ENCODE peak calls at places on chromosomes 3 and 15, in five cellular contexts. L is H9, R is neuronal stem cell, S is H1, B is trophoblast cell. X is an unnamed sample.
A peak's percentile ranks its signal among the peaks of the same experiment; 100 is the strongest.

GRCh38 chr15:27885226-27885625 is 213.9 kb downstream of the OCA2 start:
- DNase-seq in S (no peak), L (no peak), B (no peak), R (no peak), X (no peak)

GRCh38 chr3:177602601-177603136 is 405.4 kb upstream of the TBL1XR1 start:
- DNase-seq in S (no peak), B (no peak), R (no peak), L (no peak), X (peak; percentile 41)

GRCh38 chr3:15323063-15323462 is 9.3 kb downstream of the SH3BP5 start:
- DNase-seq in B (no peak), S (no peak), L (no peak), R (no peak), X (no peak)

GRCh38 chr3:55570361-55570760 is 83.3 kb upstream of the WNT5A start:
- DNase-seq in L (no peak), B (no peak), R (no peak), S (no peak), X (peak; percentile 83)

GRCh38 chr3:37032961-37033360 is 39.6 kb downstream of the MLH1 start:
- DNase-seq in L (no peak), R (no peak), S (no peak), B (no peak), X (no peak)

GRCh38 chr3:43531835-43532234 is 90.0 kb downstream of the ANO10 start:
- DNase-seq in R (no peak), L (no peak), B (no peak), S (no peak), X (peak; percentile 20)

GRCh38 chr3:121736112-121736511 is 13.4 kb downstream of the GOLGB1 start:
- DNase-seq in S (no peak), R (no peak), L (no peak), B (no peak), X (no peak)

GRCh38 chr3:61832375-61833229 is 271.2 kb downstream of the PTPRG start:
- DNase-seq in B (no peak), S (no peak), R (no peak), L (no peak), X (no peak)

GRCh38 chr3:33278106-33278672 is 947 bp downstream of the FBXL2 start:
- DNase-seq in S (no peak), R (no peak), L (no peak), B (no peak), X (peak; percentile 18)

GRCh38 chr3:159189994-159190669 is 388.3 kb downstream of the MFSD1 start:
- DNase-seq in S (no peak), B (no peak), L (no peak), R (no peak), X (peak; percentile 60)

GRCh38 chr15:87752250-87752951 is 504.1 kb downstream of the NTRK3 start:
- DNase-seq in B (no peak), L (no peak), R (no peak), S (no peak), X (peak; percentile 69)

GRCh38 chr3:179464296-179465092 is 13.2 kb upstream of the GNB4 start:
- DNase-seq in L (no peak), R (no peak), B (peak; percentile 50), S (no peak), X (no peak)

DNA sequence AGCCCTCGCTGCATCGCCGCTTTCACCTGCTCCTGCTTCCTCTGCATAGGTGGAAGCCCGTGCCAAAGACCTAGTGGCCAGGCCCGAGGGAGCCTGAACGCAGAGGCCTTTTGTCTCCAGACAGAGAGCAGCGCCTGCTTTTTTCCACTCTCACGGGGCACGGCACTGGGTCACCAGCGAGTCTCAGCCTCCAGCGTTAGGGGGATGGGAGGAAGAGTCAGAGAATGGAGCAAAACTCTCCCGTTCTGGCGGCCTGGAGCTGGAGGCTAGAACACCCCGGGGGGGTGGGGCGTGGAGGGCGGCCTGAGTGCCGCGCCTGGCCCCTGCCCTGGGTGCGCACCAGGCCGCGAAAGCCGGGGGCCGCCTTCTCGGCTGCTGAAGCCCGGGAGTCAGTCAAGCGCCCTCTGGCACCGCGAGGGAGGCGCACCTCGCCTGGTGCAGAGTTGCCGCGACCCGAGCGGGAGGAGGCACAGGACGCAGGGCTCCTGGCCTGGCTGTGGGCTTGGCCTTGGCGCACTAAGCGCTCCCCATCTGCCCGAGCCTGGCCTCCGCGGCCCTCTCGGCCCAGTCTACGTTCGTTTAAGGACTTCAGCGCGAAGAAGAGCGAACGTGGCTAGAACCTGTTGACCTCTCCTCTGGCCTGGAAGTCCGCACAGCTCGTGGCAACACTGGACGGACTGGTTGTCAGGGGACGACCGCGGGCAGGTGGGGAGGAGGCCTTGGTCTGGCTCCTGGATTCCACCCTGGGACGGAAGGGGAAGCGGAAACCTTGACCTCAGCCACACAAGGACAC is 21.5 kb downstream of the NR2F2 start:
- DNase-seq in L (peak; percentile 71), R (no peak), S (peak; percentile 69), B (no peak), X (peak; percentile 68)
- H3K4me1 ChIP-seq in L (no peaks in the 10 kb centered on the region), R (peaks cover 27% of the 10 kb centered on the region), S (peaks cover 25% of the 10 kb centered on the region), B (peaks cover 24% of the 10 kb centered on the region), X (peaks cover 43% of the 10 kb centered on the region)

GRCh38 chr3:188148318-188148717 is 5.6 kb upstream of the LPP start:
- DNase-seq in R (no peak), L (no peak), S (no peak), B (no peak), X (no peak)

GRCh38 chr3:188147782-188148181 is 6.2 kb upstream of the LPP start:
- DNase-seq in R (no peak), L (no peak), B (no peak), S (no peak), X (no peak)

GRCh38 chr3:188149587-188149986 is 4.4 kb upstream of the LPP start:
- DNase-seq in L (no peak), S (no peak), B (no peak), R (no peak), X (no peak)

GRCh38 chr3:188150982-188151381 is 3.0 kb upstream of the LPP start:
- DNase-seq in R (no peak), L (no peak), S (no peak), B (no peak), X (no peak)

GRCh38 chr3:188146219-188146618 is 7.7 kb upstream of the LPP start:
- DNase-seq in R (no peak), S (no peak), L (no peak), B (no peak), X (no peak)
- H2BK12ac ChIP-seq in R (no peak overlapping the region), S (no peak overlapping the region), L (no peak overlapping the region), B (no peak overlapping the region), X (no peak overlapping the region)

DNA sequence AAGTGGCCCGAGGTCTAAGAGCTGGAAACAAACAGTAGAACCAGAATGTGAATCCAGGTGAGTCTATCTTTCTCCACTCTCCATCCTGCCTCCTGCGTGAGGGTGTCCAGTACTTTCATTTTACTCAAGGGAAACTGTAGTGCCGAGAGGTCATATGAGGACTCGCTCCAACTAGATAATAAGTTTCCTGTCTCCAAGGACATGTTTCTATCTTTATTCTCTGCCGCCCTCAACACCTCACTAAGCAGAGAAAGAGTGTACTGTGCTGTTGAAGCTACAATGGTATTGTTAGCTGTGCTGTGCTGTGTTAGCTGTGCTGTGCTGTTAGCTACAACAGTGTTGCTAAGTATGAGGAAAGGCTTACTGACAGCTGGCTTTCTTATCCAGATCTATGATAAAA is 137.9 kb upstream of the COL8A1 start:
- DNase-seq in L (no peak), S (no peak), B (no peak), R (no peak), X (no peak)
- H3K4me1 ChIP-seq in L (no peaks in the 10 kb centered on the region), S (no peaks in the 10 kb centered on the region), B (peaks cover 6% of the 10 kb centered on the region), R (no peaks in the 10 kb centered on the region), X (peaks cover 9% of the 10 kb centered on the region)

GRCh38 chr3:12812812-12813211 is 16.3 kb downstream of the CAND2 start:
- DNase-seq in S (no peak), R (no peak), L (no peak), B (no peak), X (no peak)
- H2BK12ac ChIP-seq in S (no peak overlapping the region), R (no peak overlapping the region), L (no peak overlapping the region), B (no peak overlapping the region), X (no peak overlapping the region)

DNA sequence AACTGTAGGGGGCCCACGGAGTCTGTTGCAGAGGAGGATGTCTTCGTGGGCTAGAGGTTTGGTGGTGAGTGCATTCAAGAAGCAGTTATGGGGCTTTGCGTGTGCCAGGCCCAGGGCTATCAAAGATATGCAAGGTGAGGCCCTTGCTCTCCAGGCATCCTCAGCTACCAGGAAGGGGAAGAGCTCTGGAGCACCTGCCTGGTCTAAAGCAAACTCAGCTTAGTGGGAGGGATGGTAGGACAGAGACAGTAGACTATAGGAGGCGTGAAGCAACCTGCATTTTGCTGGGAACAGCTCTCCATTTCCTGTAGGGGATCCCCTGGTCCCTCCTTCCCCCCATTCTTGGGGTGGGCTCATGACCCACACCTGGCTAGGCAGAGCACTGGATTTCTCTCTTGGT is 8.8 kb upstream of the EEFSEC start:
- DNase-seq in B (no peak), S (peak; percentile 37), L (no peak), R (no peak), X (no peak)
- H3K4me1 ChIP-seq in B (no peaks in the 10 kb centered on the region), S (no peaks in the 10 kb centered on the region), L (no peaks in the 10 kb centered on the region), R (no peaks in the 10 kb centered on the region), X (peaks cover 2% of the 10 kb centered on the region)

GRCh38 chr3:168036654-168037419 is 58.9 kb downstream of the GOLIM4 start:
- DNase-seq in R (no peak), B (no peak), L (no peak), S (no peak), X (no peak)
- H2BK12ac ChIP-seq in R (no peak overlapping the region), B (no peak overlapping the region), L (no peak overlapping the region), S (no peak overlapping the region), X (no peak overlapping the region)

GRCh38 chr3:113585228-113585627 is 52.9 kb downstream of the SIDT1 start:
- DNase-seq in L (no peak), S (no peak), R (no peak), B (no peak), X (no peak)

GRCh38 chr3:113590983-113591382 is 58.6 kb downstream of the SIDT1 start:
- DNase-seq in L (no peak), R (no peak), S (no peak), B (no peak), X (no peak)

GRCh38 chr3:113589971-113590370 is 57.6 kb downstream of the SIDT1 start:
- DNase-seq in L (no peak), R (no peak), B (no peak), S (no peak), X (no peak)

GRCh38 chr3:113585720-113586119 is 53.4 kb downstream of the SIDT1 start:
- DNase-seq in L (no peak), S (no peak), B (no peak), R (peak; percentile 31), X (no peak)
- H3K4me1 ChIP-seq in L (peaks cover 6% of the 10 kb centered on the region), S (peaks cover 10% of the 10 kb centered on the region), B (no peaks in the 10 kb centered on the region), R (peaks cover 5% of the 10 kb centered on the region), X (no peaks in the 10 kb centered on the region)

DNA sequence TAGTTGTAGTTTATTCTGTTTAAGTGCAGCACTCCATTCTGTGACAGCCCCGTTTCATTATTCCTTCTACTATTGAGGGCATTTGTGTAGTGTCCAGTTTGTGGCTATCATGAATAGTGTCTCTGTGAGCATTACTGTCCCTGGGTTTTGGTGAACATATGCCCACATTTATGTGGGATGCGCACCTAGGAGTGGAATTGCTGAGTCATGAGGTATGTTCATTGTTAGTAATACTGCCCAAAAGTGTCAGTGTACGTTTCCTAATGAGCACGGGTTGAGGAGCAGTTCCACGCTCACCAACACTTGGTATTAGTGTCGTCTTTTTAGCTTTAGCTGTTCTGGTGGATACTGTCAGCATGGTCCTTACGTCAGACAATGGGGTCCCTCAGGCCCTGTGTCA is 131.8 kb downstream of the SLCO3A1 start:
- DNase-seq in L (no peak), S (no peak), B (no peak), R (no peak), X (no peak)
- H2BK12ac ChIP-seq in L (no peak overlapping the region), S (peak overlapping the region; percentile 9), B (no peak overlapping the region), R (no peak overlapping the region), X (no peak overlapping the region)

X was measured in mesenchymal stem cell.